ENCODE peak calls at places on chromosomes 12 and 14, in six cellular contexts. N, Z, V, P, B and C are unnamed samples.

GRCh38 chr12:93786669-93787397 is 109.7 kb downstream of the CRADD start:
- DNase-seq in N (no peak), Z (no peak), P (no peak), V (no peak), B (no peak), C (no peak)

GRCh38 chr14:102819176-102819628 is 42.0 kb downstream of the TRAF3 start:
- DNase-seq in V (no peak), P (peak; percentile 77), Z (peak; percentile 89), N (no peak), B (no peak), C (no peak)

GRCh38 chr14:91376547-91377477 is 40.8 kb downstream of the CCDC88C start:
- DNase-seq in P (no peak), Z (no peak), N (no peak), V (peak; percentile 50), B (no peak), C (no peak)

GRCh38 chr12:68368332-68368731 is 36.2 kb upstream of the MDM1 start:
- DNase-seq in V (no peak), B (no peak), N (no peak), P (no peak), Z (no peak), C (no peak)

GRCh38 chr12:1591029-1591428 is 3.4 kb downstream of the FBXL14 start:
- DNase-seq in P (no peak), N (peak; percentile 27), Z (no peak), B (no peak), V (no peak), C (no peak)

GRCh38 chr12:93091851-93092558 is 162.9 kb upstream of the EEA1 start:
- DNase-seq in N (no peak), V (no peak), P (no peak), B (no peak), Z (no peak), C (no peak)

GRCh38 chr12:117470804-117471203 is 109.4 kb upstream of the NOS1 start:
- DNase-seq in Z (no peak), N (peak; percentile 15), B (no peak), V (no peak), P (no peak), C (no peak)

GRCh38 chr12:116257213-116257612 is 20.3 kb downstream of the MED13L start:
- DNase-seq in B (no peak), V (no peak), Z (no peak), N (no peak), P (no peak), C (no peak)

GRCh38 chr12:131444220-131445164 is 266.4 kb upstream of the SFSWAP start:
- DNase-seq in N (no peak), Z (no peak), V (no peak), P (no peak), B (no peak), C (no peak)
- TF ChIP-seq TAF1 in N (no peak), Z (no peak), V (no peak), P (no peak), B (no peak), C (no peak)

DNA sequence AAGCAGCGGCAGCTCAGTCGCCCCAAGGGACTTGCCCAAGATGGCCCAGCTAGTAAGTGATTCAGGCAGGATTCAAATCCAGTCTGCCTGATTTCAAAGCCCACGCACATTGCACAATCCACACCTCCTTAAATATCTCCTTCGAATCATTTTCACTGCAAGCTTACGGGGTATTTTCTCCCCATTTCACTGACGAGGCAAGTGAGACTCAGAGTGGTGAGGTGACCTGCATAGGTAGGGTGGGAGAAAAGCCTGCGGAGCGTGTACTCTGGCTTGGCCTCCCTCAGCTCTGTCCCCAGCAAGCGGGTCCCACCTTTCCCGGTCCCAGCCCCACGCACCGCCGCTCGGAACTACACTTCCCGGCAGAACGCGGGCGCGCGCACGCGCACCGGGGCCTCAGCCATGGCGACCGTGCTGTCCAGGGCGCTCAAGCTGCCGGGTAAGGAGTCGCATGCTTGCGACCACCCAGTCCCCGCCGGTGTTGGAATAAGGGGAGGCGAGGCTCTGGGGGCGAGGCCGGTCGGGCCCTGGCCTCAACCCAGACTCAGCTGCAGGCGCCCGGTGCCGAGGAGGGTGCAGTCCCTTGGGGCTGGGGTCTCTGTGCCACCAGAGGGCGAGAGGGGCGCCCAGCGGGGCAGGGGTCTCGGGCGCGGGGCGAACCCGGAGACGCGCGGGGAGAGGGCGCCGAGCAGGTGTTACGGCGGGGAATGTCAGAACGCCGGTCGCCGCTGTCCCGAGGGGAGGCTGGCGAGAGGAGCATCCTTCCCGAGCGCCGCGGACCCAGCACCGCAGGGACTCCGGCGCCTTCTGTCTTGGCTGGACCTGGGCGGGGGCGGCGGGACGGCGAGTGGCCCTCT is at the start of gene FAM234B:
- DNase-seq in Z (no peak), V (peak; percentile 94), B (peak; percentile 75), N (peak; percentile 80), P (peak; percentile 40), C (peak; percentile 79)
- TF ChIP-seq POLR2AphosphoS5 in Z (no peak), V (peak; percentile 32), B (no peak), N (no peak), P (peak; percentile 58), C (no peak)

DNA sequence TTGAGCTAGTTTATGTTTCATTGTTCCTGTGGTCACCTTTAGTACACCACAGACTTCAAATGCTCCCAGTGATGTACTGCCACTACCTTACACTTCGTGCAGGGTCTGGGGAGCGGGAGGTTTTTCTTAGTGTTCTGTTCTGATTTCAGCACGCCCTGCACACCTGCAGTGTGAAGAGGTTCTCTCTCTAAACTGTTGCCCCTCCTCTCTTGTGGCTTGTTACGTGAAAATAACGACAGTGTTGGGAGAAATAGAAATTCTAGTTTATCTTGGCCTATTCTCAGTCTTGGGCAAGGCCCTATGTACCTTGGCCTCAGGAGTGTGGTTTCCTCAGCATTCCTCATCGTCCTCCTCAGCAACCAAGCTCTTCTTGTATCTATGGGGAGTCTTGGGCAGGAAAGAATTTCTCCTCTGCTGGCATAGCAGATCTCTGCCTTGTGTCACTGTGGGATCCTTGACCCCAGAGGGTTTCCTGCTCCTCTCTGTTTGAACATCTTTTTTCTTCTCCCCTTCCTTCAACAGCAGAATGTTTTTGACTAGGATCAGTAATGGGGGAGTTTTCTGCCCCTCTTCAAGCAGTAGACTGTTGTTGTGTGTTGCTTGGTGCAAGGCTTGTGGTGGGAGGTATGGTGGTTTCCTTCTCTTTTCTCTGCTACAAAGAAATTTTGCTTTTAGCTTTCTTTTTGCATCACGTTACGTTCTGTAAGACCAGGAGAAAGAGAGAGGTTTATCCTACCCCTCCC is 48.7 kb downstream of the EIF2S3B start:
- DNase-seq in Z (no peak), N (no peak), B (no peak), V (no peak), P (no peak), C (no peak)
- TF ChIP-seq TAF1 in Z (no peak), N (no peak), B (no peak), V (no peak), P (no peak), C (no peak)

GRCh38 chr12:105409286-105409685 is 78.8 kb downstream of the C12orf75 start:
- DNase-seq in Z (no peak), B (no peak), V (no peak), P (no peak), N (no peak), C (no peak)

GRCh38 chr12:105414088-105414487 is 83.6 kb downstream of the C12orf75 start:
- DNase-seq in V (no peak), N (no peak), P (no peak), Z (no peak), B (no peak), C (no peak)

GRCh38 chr12:105406497-105406896 is 76.0 kb downstream of the C12orf75 start:
- DNase-seq in Z (no peak), B (no peak), P (no peak), V (no peak), N (no peak), C (no peak)

GRCh38 chr12:105409881-105410471 is 79.5 kb downstream of the C12orf75 start:
- DNase-seq in P (no peak), V (peak; percentile 37), B (no peak), Z (no peak), N (no peak), C (no peak)
- TF ChIP-seq POLR2AphosphoS5 in P (no peak), V (no peak), B (no peak), Z (no peak), N (no peak), C (no peak)

GRCh38 chr12:69873429-69873828 is 48.4 kb downstream of the MYRFL start:
- DNase-seq in P (no peak), N (no peak), V (no peak), Z (no peak), B (no peak), C (no peak)
- TF ChIP-seq TAF1 in P (no peak), N (no peak), V (no peak), Z (no peak), B (no peak), C (no peak)